ENCODE peak calls at places on chromosomes 6 and 20, in eight cellular contexts. F, O, R, S, U, J, L and N are unnamed samples.

GRCh38 chr20:44702776-44703175 is 12.4 kb upstream of the CCN5 start:
- DNase-seq in F (no peak), O (no peak), R (no peak), S (no peak), U (no peak), J (no peak), L (peak; percentile 94), N (peak; percentile 93)

GRCh38 chr6:28537065-28537464 is 11.4 kb downstream of the GPX5 start:
- DNase-seq in F (no peak), O (no peak), R (no peak), S (no peak), U (no peak), J (no peak), L (peak; percentile 24), N (no peak)

GRCh38 chr6:108169801-108170606 is 4.2 kb downstream of the NR2E1 start:
- DNase-seq in F (no peak), O (no peak), R (no peak), S (no peak), U (no peak), J (no peak), L (no peak), N (no peak)

GRCh38 chr6:132445201-132445951 is 44.1 kb upstream of the MOXD1 start:
- DNase-seq in F (peak; percentile 55), O (no peak), R (no peak), S (no peak), U (no peak), J (no peak), L (no peak), N (no peak)

GRCh38 chr6:106527111-106527510 is 102.2 kb downstream of the RTN4IP1 start:
- DNase-seq in F (no peak), O (no peak), R (no peak), S (no peak), U (no peak), J (no peak), L (no peak), N (no peak)

GRCh38 chr6:158545043-158545966 is 14.6 kb upstream of the TMEM181 start:
- DNase-seq in F (no peak), O (no peak), R (no peak), S (no peak), U (no peak), J (peak; percentile 91), L (no peak), N (no peak)

GRCh38 chr6:158708239-158708638 is 58.4 kb downstream of the SYTL3 start:
- DNase-seq in F (no peak), O (no peak), R (no peak), S (no peak), U (no peak), J (no peak), L (peak; percentile 53), N (no peak)

GRCh38 chr20:53776858-53777257 is 183.2 kb upstream of the ZNF217 start:
- DNase-seq in F (no peak), O (no peak), R (no peak), S (no peak), U (no peak), J (no peak), L (no peak), N (no peak)

GRCh38 chr6:170151235-170152110 is 139.4 kb downstream of the DLL1 start:
- DNase-seq in F (no peak), O (no peak), R (no peak), S (no peak), U (no peak), J (no peak), L (no peak), N (no peak)

GRCh38 chr6:143400258-143401059 is 50.0 kb downstream of the ADAT2 start:
- DNase-seq in F (no peak), O (no peak), R (no peak), S (no peak), U (no peak), J (peak; percentile 40), L (no peak), N (peak; percentile 18)

GRCh38 chr20:47360207-47360488 is 3.6 kb upstream of the ZMYND8 start:
- DNase-seq in F (peak; percentile 96), O (no peak), R (no peak), S (no peak), U (no peak), J (peak; percentile 69), L (no peak), N (peak; percentile 82)

GRCh38 chr20:47361268-47361665 is 4.8 kb upstream of the ZMYND8 start:
- DNase-seq in F (no peak), O (no peak), R (no peak), S (no peak), U (no peak), J (no peak), L (peak; percentile 51), N (no peak)

GRCh38 chr20:47359533-47360206 is 3.2 kb upstream of the ZMYND8 start:
- DNase-seq in F (no peak), O (no peak), R (no peak), S (no peak), U (no peak), J (no peak), L (no peak), N (no peak)

GRCh38 chr20:47358672-47359532 is 2.4 kb upstream of the ZMYND8 start:
- DNase-seq in F (peak; percentile 97), O (peak; percentile 49), R (no peak), S (peak; percentile 63), U (no peak), J (peak; percentile 100), L (peak; percentile 98), N (peak; percentile 88)

GRCh38 chr20:47360489-47361267 is 4.2 kb upstream of the ZMYND8 start:
- DNase-seq in F (peak; percentile 94), O (peak; percentile 60), R (no peak), S (peak; percentile 86), U (no peak), J (peak; percentile 90), L (peak; percentile 100), N (peak; percentile 87)
- TF ChIP-seq POLR2A in F (peak; percentile 24), O (peak; percentile 74), R (peak; percentile 47), S (peak; percentile 71), U (peak; percentile 77), J (peak; percentile 82), L (peak; percentile 97), N (peak; percentile 71)

GRCh38 chr6:169109821-169110220 is 143.8 kb downstream of the THBS2 start:
- DNase-seq in F (no peak), O (no peak), R (no peak), S (no peak), U (no peak), J (no peak), L (no peak), N (no peak)

GRCh38 chr6:169110934-169111602 is 142.6 kb downstream of the THBS2 start:
- DNase-seq in F (no peak), O (no peak), R (no peak), S (no peak), U (no peak), J (no peak), L (no peak), N (no peak)

GRCh38 chr6:169115632-169116031 is 138.0 kb downstream of the THBS2 start:
- DNase-seq in F (no peak), O (no peak), R (no peak), S (no peak), U (no peak), J (no peak), L (no peak), N (peak; percentile 80)

GRCh38 chr6:169109381-169109780 is 144.3 kb downstream of the THBS2 start:
- DNase-seq in F (no peak), O (no peak), R (no peak), S (no peak), U (no peak), J (no peak), L (no peak), N (no peak)

DNA sequence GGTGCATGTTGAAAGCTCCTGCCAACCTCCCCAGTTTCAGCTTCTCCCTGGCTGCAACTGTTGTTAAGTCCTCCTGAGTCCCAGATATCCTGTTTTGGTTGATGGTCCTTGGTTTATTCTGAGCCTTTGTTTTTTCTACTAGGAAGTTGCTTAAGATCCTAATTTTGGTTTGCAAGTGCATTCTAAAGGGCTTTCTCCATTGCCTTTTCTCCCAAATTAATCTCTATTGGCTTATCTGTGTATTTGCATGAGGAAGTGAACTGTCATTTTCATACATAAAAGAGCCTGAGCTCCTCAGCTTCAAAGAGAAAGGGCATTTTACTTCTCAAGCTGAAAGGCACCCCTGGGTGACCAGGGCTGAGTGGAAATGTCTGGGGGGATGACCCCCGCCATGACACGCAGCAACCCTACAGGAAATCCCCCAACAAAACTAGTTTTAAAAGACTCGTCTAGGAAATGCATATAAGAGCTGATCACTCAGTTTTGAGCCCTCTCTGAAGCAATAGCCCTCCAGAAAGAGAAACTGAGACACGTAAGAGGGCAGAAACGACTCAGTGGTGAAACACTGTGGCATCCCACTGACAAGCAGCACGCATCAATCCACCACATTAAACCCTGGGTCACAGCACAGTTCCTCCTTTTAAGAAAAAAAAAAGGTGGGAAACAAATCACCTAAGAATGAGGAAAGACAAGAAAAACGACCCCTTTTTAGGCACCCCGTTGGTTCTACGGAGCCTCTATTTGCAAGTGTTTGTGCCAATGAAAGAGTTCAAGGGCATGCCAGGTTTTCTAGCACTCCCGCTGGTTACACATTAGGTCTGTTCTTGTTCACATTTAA is 140.9 kb downstream of the THBS2 start:
- DNase-seq in F (no peak), O (no peak), R (no peak), S (no peak), U (no peak), J (no peak), L (no peak), N (peak; percentile 84)
- H3K4me3 ChIP-seq in F (no peak overlapping the region), O (no peak overlapping the region), R (no peak overlapping the region), S (no peak overlapping the region), U (no peak overlapping the region), J (no peak overlapping the region), L (no peak overlapping the region), N (peak overlapping the region; percentile 62)

DNA sequence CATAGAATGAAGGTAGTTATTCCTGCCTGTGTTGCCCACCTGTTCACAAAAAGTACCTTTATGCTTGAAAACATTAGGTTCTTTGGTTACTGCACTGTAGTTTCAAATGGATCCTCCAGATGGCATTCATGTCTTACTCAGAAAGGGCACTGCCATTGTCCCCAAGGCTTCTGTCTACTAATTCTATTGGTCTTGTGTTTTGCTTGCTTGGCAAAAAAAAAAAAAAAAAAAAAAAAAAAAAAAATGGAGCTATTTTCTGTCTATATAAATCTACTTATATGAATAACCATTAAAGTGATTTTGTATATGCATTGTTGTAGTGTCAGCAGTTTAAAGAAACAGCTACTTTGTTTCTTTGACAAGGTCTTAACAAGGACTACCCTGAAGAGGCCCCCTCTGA is 12.7 kb upstream of the EFHC1 start:
- DNase-seq in F (peak; percentile 68), O (no peak), R (no peak), S (peak; percentile 52), U (no peak), J (peak; percentile 68), L (peak; percentile 71), N (peak; percentile 67)
- TF ChIP-seq MAX in F (no peak), O (no peak), R (no peak), S (no peak), U (no peak), J (no peak), L (no peak), N (no peak)

GRCh38 chr6:37554480-37554819 is 54.8 kb upstream of the CCDC167 start:
- DNase-seq in F (no peak), O (peak; percentile 28), R (no peak), S (no peak), U (no peak), J (no peak), L (no peak), N (no peak)
- TF ChIP-seq POLR2A in F (no peak), O (no peak), R (no peak), S (no peak), U (no peak), J (no peak), L (no peak), N (no peak)